ENCODE peak calls at places on chromosomes 4 and X, in nine cellular contexts. B, K, C, D, S, L, A, J and T are unnamed samples.

GRCh38 chr4:99382745-99383360 is 30.3 kb upstream of the ADH1C start:
- DNase-seq in B (no peak), K (peak; percentile 71), C (no peak), D (no peak), S (no peak), L (no peak), A (no peak), J (no peak), T (no peak)

GRCh38 chr4:124321370-124321769 is 391.2 kb downstream of the ANKRD50 start:
- DNase-seq in B (no peak), K (peak; percentile 17), C (no peak), D (no peak), S (peak; percentile 17), L (no peak), A (no peak), J (no peak), T (no peak)

GRCh38 chrX:100625985-100626491 is 10.6 kb downstream of the TSPAN6 start:
- DNase-seq in B (no peak), K (no peak), C (no peak), D (no peak), S (peak; percentile 54), L (no peak), A (no peak), J (no peak), T (no peak)

GRCh38 chr4:32462944-32463343 is 1742.8 kb downstream of the PCDH7 start:
- DNase-seq in B (no peak), K (peak; percentile 3), C (peak; percentile 16), D (no peak), S (peak; percentile 5), L (no peak), A (no peak), J (no peak), T (no peak)

GRCh38 chrX:142978130-142978684 is 47.5 kb upstream of the SPANXN4 start:
- DNase-seq in B (no peak), K (no peak), C (no peak), D (no peak), S (no peak), L (no peak), A (no peak), J (no peak), T (no peak)

GRCh38 chr4:16772366-16772850 is 126.0 kb downstream of the LDB2 start:
- DNase-seq in B (no peak), K (peak; percentile 63), C (no peak), D (no peak), S (peak; percentile 59), L (no peak), A (no peak), J (no peak), T (no peak)

GRCh38 chrX:84907324-84907946 is 96.2 kb upstream of the APOOL start:
- DNase-seq in B (no peak), K (peak; percentile 5), C (no peak), D (no peak), S (peak; percentile 3), L (no peak), A (no peak), J (no peak), T (no peak)

GRCh38 chrX:40146471-40147398 is 49.0 kb upstream of the BCOR start:
- DNase-seq in B (no peak), K (peak; percentile 46), C (peak; percentile 73), D (no peak), S (no peak), L (no peak), A (no peak), J (no peak), T (no peak)

GRCh38 chr4:186606593-186606992 is 51.2 kb upstream of the MTNR1A start:
- DNase-seq in B (no peak), K (peak; percentile 40), C (no peak), D (no peak), S (peak; percentile 27), L (no peak), A (no peak), J (no peak), T (no peak)

GRCh38 chr4:83113429-83113786 is 1.1 kb downstream of the PLAC8 start:
- DNase-seq in B (no peak), K (no peak), C (no peak), D (no peak), S (no peak), L (no peak), A (no peak), J (no peak), T (no peak)

GRCh38 chr4:139764192-139764591 is 98.6 kb downstream of the MGST2 start:
- DNase-seq in B (no peak), K (no peak), C (no peak), D (no peak), S (no peak), L (peak; percentile 69), A (no peak), J (peak; percentile 45), T (no peak)

GRCh38 chrX:103687073-103687695 is 685 bp upstream of the MORF4L2 start:
- DNase-seq in B (peak; percentile 97), K (peak; percentile 76), C (peak; percentile 90), D (peak; percentile 88), S (no peak), L (peak; percentile 91), A (peak; percentile 81), J (peak; percentile 89), T (peak; percentile 33)

GRCh38 chr4:54731552-54731951 is 73.8 kb downstream of the KIT start:
- DNase-seq in B (no peak), K (no peak), C (no peak), D (no peak), S (no peak), L (no peak), A (no peak), J (no peak), T (no peak)

GRCh38 chrX:43559643-43560042 is 96.5 kb upstream of the MAOA start:
- DNase-seq in B (no peak), K (peak; percentile 2), C (peak; percentile 38), D (peak; percentile 65), S (peak; percentile 46), L (peak; percentile 27), A (peak; percentile 19), J (peak; percentile 40), T (peak; percentile 26)

GRCh38 chr4:88606832-88607231 is 14.6 kb downstream of the HERC3 start:
- DNase-seq in B (no peak), K (no peak), C (no peak), D (no peak), S (no peak), L (no peak), A (no peak), J (no peak), T (no peak)

GRCh38 chr4:38664704-38665401 is 854 bp downstream of the KLF3 start:
- DNase-seq in B (peak; percentile 93), K (peak; percentile 56), C (peak; percentile 74), D (peak; percentile 72), S (peak; percentile 63), L (peak; percentile 66), A (peak; percentile 43), J (peak; percentile 69), T (no peak)

GRCh38 chr4:75037253-75037652 is 104.3 kb downstream of the PARM1 start:
- DNase-seq in B (no peak), K (no peak), C (peak; percentile 71), D (no peak), S (no peak), L (no peak), A (peak; percentile 18), J (no peak), T (no peak)

GRCh38 chrX:113929004-113929403 is 654.9 kb upstream of the HTR2C start:
- DNase-seq in B (no peak), K (peak; percentile 10), C (peak; percentile 37), D (peak; percentile 17), S (peak; percentile 19), L (no peak), A (no peak), J (peak; percentile 35), T (peak; percentile 49)

GRCh38 chr4:80138556-80139538 is 58.5 kb upstream of the PRDM8 start:
- DNase-seq in B (no peak), K (peak; percentile 82), C (no peak), D (peak; percentile 8), S (peak; percentile 53), L (no peak), A (no peak), J (no peak), T (no peak)

DNA sequence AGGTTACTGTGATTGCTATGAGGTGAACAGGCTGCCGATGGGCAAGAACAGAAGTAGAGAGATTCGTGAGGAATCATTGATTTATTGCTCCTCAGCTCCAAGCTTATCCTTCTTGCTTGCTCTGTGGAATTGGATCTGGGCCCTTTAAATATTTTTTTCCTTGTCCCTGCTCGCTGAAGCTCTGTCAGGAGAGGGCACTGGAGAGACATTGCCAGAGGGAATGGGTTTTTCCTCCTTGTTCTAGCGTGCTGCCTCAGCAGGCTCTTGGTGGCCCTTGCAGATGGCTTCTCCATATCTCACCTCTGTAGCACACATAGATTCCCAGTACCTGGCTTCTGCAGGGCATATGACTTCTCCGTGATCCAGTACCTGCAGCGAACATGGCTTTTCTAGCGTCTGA is 67.4 kb downstream of the CNGA2 start:
- DNase-seq in B (no peak), K (no peak), C (no peak), D (no peak), S (no peak), L (no peak), A (no peak), J (no peak), T (peak; percentile 8)
- TF ChIP-seq CTCF in B (no peak), K (peak; percentile 16), C (no peak), D (no peak), S (peak; percentile 13), L (no peak), A (no peak), J (no peak), T (peak; percentile 75)

DNA sequence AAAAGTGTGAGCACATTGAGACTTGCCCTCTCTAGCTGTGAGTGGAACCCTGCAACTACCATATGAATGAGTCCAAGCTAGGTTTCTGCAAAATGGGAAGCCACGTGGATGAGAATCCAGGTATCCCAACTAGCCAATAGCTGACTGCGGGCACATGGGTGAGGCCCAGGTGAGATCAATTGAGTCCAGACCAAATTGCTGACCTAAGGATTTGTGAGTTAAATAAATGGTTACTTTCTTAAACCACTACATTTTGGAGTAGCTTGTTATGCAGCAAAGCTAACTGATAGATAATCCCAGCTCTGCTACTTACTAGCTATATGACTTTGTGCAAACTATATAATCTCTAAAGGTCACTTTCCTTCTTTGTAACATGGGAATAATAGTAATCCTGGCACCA is 150.3 kb upstream of the LCORL start:
- DNase-seq in B (no peak), K (no peak), C (no peak), D (no peak), S (no peak), L (no peak), A (no peak), J (no peak), T (no peak)
- H3K4me3 ChIP-seq in B (no peak overlapping the region), K (no peak overlapping the region), C (no peak overlapping the region), D (no peak overlapping the region), S (no peak overlapping the region), L (no peak overlapping the region), A (no peak overlapping the region), J (no peak overlapping the region), T (no peak overlapping the region)

GRCh38 chr4:41154814-41155177 is 59.5 kb downstream of the APBB2 start:
- DNase-seq in B (no peak), K (no peak), C (no peak), D (no peak), S (peak; percentile 40), L (no peak), A (no peak), J (no peak), T (no peak)
- TF ChIP-seq CTCF in B (no peak), K (no peak), C (no peak), D (no peak), S (no peak), L (no peak), A (no peak), J (no peak), T (no peak)

DNA sequence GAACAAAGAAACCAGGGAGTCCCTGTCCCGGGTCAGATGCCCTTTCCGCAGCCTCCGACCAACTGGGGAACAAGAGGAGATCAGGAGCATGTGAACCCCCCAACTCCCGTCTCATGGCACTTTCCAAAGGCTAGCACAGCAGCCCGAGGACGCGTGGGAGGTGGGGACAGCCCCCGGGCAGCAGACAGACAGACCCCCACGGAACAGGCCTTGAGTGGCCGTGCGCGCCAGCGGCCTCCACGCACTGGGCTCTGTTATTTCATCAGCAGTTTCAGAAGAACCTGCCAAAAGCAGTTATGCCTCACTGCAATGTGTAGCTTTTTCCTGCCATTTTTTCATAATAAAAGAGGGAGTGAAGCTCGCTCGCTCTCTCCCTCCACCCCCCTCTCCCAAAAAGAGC is 349 bp upstream of the FGF16 start:
- DNase-seq in B (no peak), K (no peak), C (no peak), D (no peak), S (no peak), L (no peak), A (no peak), J (no peak), T (no peak)
- H3K4me3 ChIP-seq in B (no peak overlapping the region), K (no peak overlapping the region), C (peak overlapping the region; percentile 6), D (no peak overlapping the region), S (peak overlapping the region; percentile 31), L (peak overlapping the region; percentile 58), A (peak overlapping the region; percentile 18), J (peak overlapping the region; percentile 34), T (no peak overlapping the region)